ENCODE peak calls at places on chromosomes 11 and 22, in six cellular contexts. B is transverse colon, P is HFFc6, C is heart right ventricle, G is neural progenitor cell, E is AG09319. L is an unnamed sample.
A peak's percentile ranks its signal among the peaks of the same experiment; 100 is the strongest.

GRCh38 chr22:45402466-45402865 is 10.9 kb downstream of the SMC1B start:
- DNase-seq in P (no peak), B (no peak), G (no peak), C (no peak), E (no peak), L (no peak)

GRCh38 chr11:1197431-1197885 is 25.4 kb upstream of the MUC5B start:
- DNase-seq in E (no peak), C (peak; percentile 2), P (no peak), G (no peak), B (peak; percentile 5), L (peak; percentile 30)

GRCh38 chr11:134293119-134294113 is 17.2 kb downstream of the GLB1L3 start:
- DNase-seq in C (no peak), B (no peak), E (no peak), P (no peak), G (no peak), L (no peak)

GRCh38 chr11:86938900-86939880 is 16.0 kb downstream of the FZD4 start:
- DNase-seq in G (peak; percentile 58), C (peak; percentile 32), B (no peak), E (no peak), P (peak; percentile 60), L (no peak)

GRCh38 chr22:26713823-26714449 is 56.5 kb downstream of the MIAT start:
- DNase-seq in P (peak; percentile 75), E (no peak), G (no peak), C (no peak), B (no peak), L (no peak)

GRCh38 chr11:13152736-13153541 is 124.7 kb upstream of the BMAL1 start:
- DNase-seq in G (peak; percentile 33), E (no peak), C (no peak), P (peak; percentile 24), B (no peak), L (no peak)

GRCh38 chr11:116882386-116882785 is 45.0 kb upstream of the APOA1 start:
- DNase-seq in P (peak; percentile 71), C (no peak), E (peak; percentile 44), B (no peak), G (no peak), L (no peak)

GRCh38 chr11:106463796-106464201 is 386.3 kb downstream of the AASDHPPT start:
- DNase-seq in E (no peak), C (no peak), B (no peak), P (no peak), G (no peak), L (no peak)

GRCh38 chr11:18548001-18548400 is 21.3 kb upstream of the TSG101 start:
- DNase-seq in B (peak; percentile 11), P (no peak), C (no peak), E (no peak), G (no peak), L (no peak)

GRCh38 chr22:39938509-39938908 is 21.7 kb upstream of the TMA7B start:
- DNase-seq in P (no peak), B (no peak), G (no peak), E (no peak), C (no peak), L (no peak)

GRCh38 chr11:119479685-119480275 is 56.8 kb upstream of the THY1 start:
- DNase-seq in G (peak; percentile 67), C (no peak), E (no peak), B (no peak), P (peak; percentile 76), L (no peak)

GRCh38 chr11:121210445-121210970 is 82.1 kb upstream of the SC5D start:
- DNase-seq in E (no peak), P (no peak), C (no peak), G (no peak), B (no peak), L (no peak)

GRCh38 chr11:118918686-118919280 is 6.9 kb downstream of the BCL9L start:
- DNase-seq in P (no peak), G (no peak), C (no peak), E (no peak), B (peak; percentile 28), L (no peak)

GRCh38 chr11:74566386-74566960 is 25.9 kb upstream of the POLD3 start:
- DNase-seq in C (no peak), P (no peak), B (no peak), G (no peak), E (no peak), L (no peak)

GRCh38 chr22:19756288-19757128 is 4.1 kb upstream of the TBX1 start:
- DNase-seq in C (no peak), B (peak; percentile 71), G (peak; percentile 74), P (no peak), E (no peak), L (no peak)

GRCh38 chr11:393219-394033 is 583 bp upstream of the PKP3 start:
- DNase-seq in P (peak; percentile 81), G (no peak), B (peak; percentile 68), E (peak; percentile 37), C (no peak), L (no peak)

GRCh38 chr22:48661984-48662383 is 1165.7 kb downstream of the BRD1 start:
- DNase-seq in E (no peak), C (no peak), B (no peak), G (no peak), P (no peak), L (no peak)

GRCh38 chr11:15816996-15817395 is 539.4 kb downstream of the SOX6 start:
- DNase-seq in E (no peak), B (no peak), G (no peak), P (no peak), C (no peak), L (no peak)

GRCh38 chr22:49893025-49893424 is 25.2 kb downstream of the ALG12 start:
- DNase-seq in G (no peak), B (no peak), E (no peak), P (no peak), C (no peak), L (no peak)

GRCh38 chr11:101019870-101020269 is 109.7 kb downstream of the PGR start:
- DNase-seq in E (no peak), B (no peak), G (no peak), C (no peak), P (no peak), L (no peak)

GRCh38 chr11:11407065-11407737 is 54.2 kb upstream of the CSNK2A3 start:
- DNase-seq in C (peak; percentile 71), B (peak; percentile 53), E (no peak), P (no peak), G (no peak), L (no peak)
- TF ChIP-seq CTCF in C (peak; percentile 15), B (no peak), E (no peak), P (no peak), G (no peak), L (no peak)

DNA sequence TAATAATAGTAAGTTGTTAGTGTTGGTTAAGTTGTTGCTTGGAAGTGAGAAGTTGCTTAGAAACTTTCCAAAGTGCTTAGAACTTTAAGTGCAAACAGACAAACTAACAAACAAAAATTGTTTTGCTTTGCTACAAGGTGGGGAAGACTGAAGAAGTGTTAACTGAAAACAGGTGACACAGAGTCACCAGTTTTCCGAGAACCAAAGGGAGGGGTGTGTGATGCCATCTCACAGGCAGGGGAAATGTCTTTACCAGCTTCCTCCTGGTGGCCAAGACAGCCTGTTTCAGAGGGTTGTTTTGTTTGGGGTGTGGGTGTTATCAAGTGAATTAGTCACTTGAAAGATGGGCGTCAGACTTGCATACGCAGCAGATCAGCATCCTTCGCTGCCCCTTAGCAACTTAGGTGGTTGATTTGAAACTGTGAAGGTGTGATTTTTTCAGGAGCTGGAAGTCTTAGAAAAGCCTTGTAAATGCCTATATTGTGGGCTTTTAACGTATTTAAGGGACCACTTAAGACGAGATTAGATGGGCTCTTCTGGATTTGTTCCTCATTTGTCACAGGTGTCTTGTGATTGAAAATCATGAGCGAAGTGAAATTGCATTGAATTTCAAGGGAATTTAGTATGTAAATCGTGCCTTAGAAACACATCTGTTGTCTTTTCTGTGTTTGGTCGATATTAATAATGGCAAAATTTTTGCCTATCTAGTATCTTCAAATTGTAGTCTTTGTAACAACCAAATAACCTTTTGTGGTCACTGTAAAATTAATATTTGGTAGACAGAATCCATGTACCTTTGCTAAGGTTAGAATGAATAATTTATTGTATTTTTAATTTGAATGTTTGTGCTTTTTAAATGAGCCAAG is 2.7 kb downstream of the NEAT1 start:
- DNase-seq in C (peak; percentile 48), G (peak; percentile 36), E (no peak), P (peak; percentile 87), B (peak; percentile 69), L (no peak)
- TF ChIP-seq CTCF in C (no peak), G (no peak), E (no peak), P (peak; percentile 44), B (no peak), L (no peak)

GRCh38 chr22:23849009-23850006 is 8.4 kb upstream of the SLC2A11 start:
- DNase-seq in G (peak; percentile 93), E (peak; percentile 24), C (peak; percentile 81), B (peak; percentile 90), P (peak; percentile 61), L (peak; percentile 74)
- TF ChIP-seq CTCF in G (peak; percentile 96), E (peak; percentile 96), C (peak; percentile 99), B (peak; percentile 98), P (peak; percentile 100), L (peak; percentile 98)

GRCh38 chr11:35166369-35167360 is 27.7 kb downstream of the CD44 start:
- DNase-seq in G (no peak), P (peak; percentile 99), B (no peak), C (no peak), E (peak; percentile 70), L (peak; percentile 50)

GRCh38 chr11:35162795-35163194 is 23.8 kb downstream of the CD44 start:
- DNase-seq in B (no peak), G (no peak), P (no peak), E (no peak), C (no peak), L (peak; percentile 58)

GRCh38 chr11:35165416-35166368 is 26.7 kb downstream of the CD44 start:
- DNase-seq in C (peak; percentile 43), B (peak; percentile 73), E (no peak), P (peak; percentile 73), G (peak; percentile 45), L (peak; percentile 58)

GRCh38 chr11:35163209-35163608 is 24.2 kb downstream of the CD44 start:
- DNase-seq in P (no peak), E (no peak), B (no peak), G (no peak), C (no peak), L (peak; percentile 60)

DNA sequence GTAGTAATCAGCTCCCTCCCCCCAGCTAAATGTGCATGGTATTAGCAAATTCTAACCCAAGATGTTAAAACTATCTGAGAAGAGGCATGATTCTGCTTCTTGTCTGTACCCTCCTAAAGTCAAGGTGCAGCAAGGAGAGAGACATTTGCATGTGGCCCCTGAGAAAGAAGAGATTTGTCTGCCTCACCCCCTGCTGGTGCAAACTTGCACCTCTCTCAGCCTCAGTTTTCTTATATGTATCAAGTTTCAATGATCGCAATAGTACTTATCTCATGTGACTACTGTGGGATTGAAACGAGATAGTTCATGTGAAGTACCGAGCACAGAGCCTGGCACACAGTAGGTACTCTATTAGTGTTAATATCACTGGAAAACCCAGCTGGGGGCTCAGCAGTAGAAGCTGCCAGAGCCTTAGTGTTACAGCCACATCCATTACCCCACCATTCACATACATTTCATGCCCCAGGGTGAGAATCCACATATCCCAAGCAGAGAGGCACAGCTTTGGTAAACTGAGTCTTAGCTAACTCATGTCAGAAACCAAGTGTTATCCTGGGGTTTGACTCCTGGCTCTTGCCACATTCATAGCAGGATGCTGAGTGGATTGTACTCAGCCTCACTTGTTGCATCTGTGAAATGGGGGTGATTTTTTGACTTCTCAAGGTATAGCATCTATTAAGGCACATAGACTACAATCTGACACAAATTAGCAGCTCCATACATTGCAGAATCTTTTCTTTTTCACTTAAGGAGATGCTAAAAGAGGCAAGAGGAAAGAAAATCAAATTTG is 24.9 kb downstream of the CD44 start:
- DNase-seq in P (no peak), B (no peak), C (no peak), G (no peak), E (no peak), L (no peak)
- TF ChIP-seq CTCF in P (peak; percentile 62), B (peak; percentile 28), C (no peak), G (no peak), E (peak; percentile 16), L (peak; percentile 17)